ENCODE peak calls at places on chromosomes 6 and 20, in five cellular contexts. I is fibroblast of lung, K is epithelial cell of esophagus, X is right atrium auricular region, T is tibial nerve. S is an unnamed sample.

GRCh38 chr20:51462566-51463276 is 79.8 kb downstream of the NFATC2 start:
- DNase-seq in I (peak), K (no peak), X (peak), T (peak), S (peak)

GRCh38 chr6:63899550-63899949 is 263.9 kb downstream of the PHF3 start:
- DNase-seq in I (peak), K (peak), X (no peak), T (no peak), S (peak)

GRCh38 chr6:156912431-156912830 is 135.3 kb downstream of the ARID1B start:
- DNase-seq in I (no peak), K (no peak), X (no peak), T (no peak), S (no peak)

GRCh38 chr6:158414900-158415299 is 102.6 kb downstream of the TULP4 start:
- DNase-seq in I (peak), K (peak), X (no peak), T (no peak), S (peak)

GRCh38 chr20:50520222-50520877 is 10.2 kb downstream of the PTPN1 start:
- DNase-seq in I (no peak), K (no peak), X (no peak), T (no peak), S (no peak)

GRCh38 chr6:151610336-151610735 is 116.5 kb downstream of the CCDC170 start:
- DNase-seq in I (no peak), K (no peak), X (no peak), T (no peak), S (no peak)

GRCh38 chr6:30730611-30731435 is 10.7 kb downstream of the TUBB start:
- DNase-seq in I (peak), K (peak), X (no peak), T (peak), S (no peak)

GRCh38 chr6:33604941-33605854 is 15.9 kb upstream of the ITPR3 start:
- DNase-seq in I (no peak), K (no peak), X (no peak), T (no peak), S (peak)

GRCh38 chr6:42028234-42029061 is 21.9 kb upstream of the TAF8 start:
- DNase-seq in I (peak), K (peak), X (no peak), T (no peak), S (no peak)

GRCh38 chr20:16821211-16822089 is 73.3 kb downstream of the OTOR start:
- DNase-seq in I (peak), K (peak), X (no peak), T (no peak), S (peak)

GRCh38 chr6:110356778-110357177 is 1.4 kb downstream of the METTL24 start:
- DNase-seq in I (no peak), K (no peak), X (no peak), T (no peak), S (no peak)

GRCh38 chr6:123913858-123914257 is 110.2 kb downstream of the NKAIN2 start:
- DNase-seq in I (peak), K (peak), X (no peak), T (no peak), S (no peak)

GRCh38 chr6:28078836-28079235 is 1.5 kb upstream of the ZNF165 start:
- DNase-seq in I (no peak), K (no peak), X (no peak), T (no peak), S (no peak)

GRCh38 chr6:106547961-106548453 is 81.3 kb downstream of the RTN4IP1 start:
- DNase-seq in I (peak), K (peak), X (no peak), T (no peak), S (peak)

GRCh38 chr6:99412065-99412464 is 13.0 kb downstream of the PNISR start:
- DNase-seq in I (no peak), K (no peak), X (no peak), T (no peak), S (no peak)

GRCh38 chr20:4814696-4815252 is 93.1 kb downstream of the PRND start:
- DNase-seq in I (no peak), K (no peak), X (no peak), T (no peak), S (no peak)

GRCh38 chr20:36091561-36092423 is 62.7 kb upstream of the EPB41L1 start:
- DNase-seq in I (no peak), K (no peak), X (no peak), T (no peak), S (no peak)

GRCh38 chr6:14784596-14785360 is 461.1 kb upstream of the JARID2 start:
- DNase-seq in I (no peak), K (peak), X (no peak), T (no peak), S (no peak)

GRCh38 chr6:134451529-134451928 is 133.6 kb upstream of the SGK1 start:
- DNase-seq in I (no peak), K (no peak), X (no peak), T (no peak), S (no peak)

GRCh38 chr6:131451330-131452195 is 121.5 kb upstream of the ARG1 start:
- DNase-seq in I (no peak), K (peak), X (no peak), T (no peak), S (no peak)

GRCh38 chr6:137231895-137232294 is 12.7 kb upstream of the IFNGR1 start:
- DNase-seq in I (no peak), K (no peak), X (no peak), T (no peak), S (no peak)

GRCh38 chr20:40435146-40435545 is 253.9 kb downstream of the MAFB start:
- DNase-seq in I (no peak), K (no peak), X (no peak), T (no peak), S (no peak)

GRCh38 chr20:41639630-41640029 is 21.5 kb upstream of the CHD6 start:
- DNase-seq in I (no peak), K (no peak), X (no peak), T (no peak), S (no peak)

GRCh38 chr6:150693404-150693803 is 93.7 kb downstream of the PLEKHG1 start:
- DNase-seq in I (no peak), K (no peak), X (no peak), T (no peak), S (no peak)

GRCh38 chr6:139062921-139063320 is 34.4 kb downstream of the ABRACL start:
- DNase-seq in I (peak), K (no peak), X (no peak), T (no peak), S (peak)

GRCh38 chr6:139841794-139842215 is 467.4 kb upstream of the CITED2 start:
- DNase-seq in I (no peak), K (no peak), X (no peak), T (no peak), S (no peak)

GRCh38 chr20:10578607-10579006 is 95.2 kb downstream of the JAG1 start:
- DNase-seq in I (peak), K (peak), X (no peak), T (no peak), S (peak)

GRCh38 chr6:3456794-3457709 is at the start of gene SLC22A23:
- DNase-seq in I (no peak), K (peak), X (no peak), T (peak), S (peak)

GRCh38 chr6:41560440-41561192 is 14.4 kb downstream of the FOXP4 start:
- DNase-seq in I (no peak), K (no peak), X (no peak), T (no peak), S (peak)

GRCh38 chr6:26205625-26206574 is 118.7 kb downstream of the HFE start:
- DNase-seq in I (peak), K (peak), X (no peak), T (no peak), S (peak)

GRCh38 chr6:22809380-22809779 is 240.0 kb downstream of the HDGFL1 start:
- DNase-seq in I (no peak), K (no peak), X (no peak), T (no peak), S (no peak)

GRCh38 chr6:39086294-39086693 is 28.7 kb downstream of the SAYSD1 start:
- DNase-seq in I (no peak), K (no peak), X (no peak), T (no peak), S (no peak)

GRCh38 chr20:824916-825315 is 8.6 kb upstream of the FAM110A start:
- DNase-seq in I (no peak), K (no peak), X (no peak), T (no peak), S (no peak)

GRCh38 chr20:53468583-53468982 is 125.1 kb downstream of the ZNF217 start:
- DNase-seq in I (no peak), K (no peak), X (no peak), T (no peak), S (no peak)

GRCh38 chr6:80623066-80623815 is 516.8 kb downstream of the BCKDHB start:
- DNase-seq in I (no peak), K (no peak), X (no peak), T (no peak), S (no peak)

GRCh38 chr6:80618953-80619352 is 512.5 kb downstream of the BCKDHB start:
- DNase-seq in I (peak), K (peak), X (no peak), T (no peak), S (peak)

GRCh38 chr6:80625405-80625804 is 518.9 kb downstream of the BCKDHB start:
- DNase-seq in I (no peak), K (no peak), X (no peak), T (no peak), S (no peak)

DNA sequence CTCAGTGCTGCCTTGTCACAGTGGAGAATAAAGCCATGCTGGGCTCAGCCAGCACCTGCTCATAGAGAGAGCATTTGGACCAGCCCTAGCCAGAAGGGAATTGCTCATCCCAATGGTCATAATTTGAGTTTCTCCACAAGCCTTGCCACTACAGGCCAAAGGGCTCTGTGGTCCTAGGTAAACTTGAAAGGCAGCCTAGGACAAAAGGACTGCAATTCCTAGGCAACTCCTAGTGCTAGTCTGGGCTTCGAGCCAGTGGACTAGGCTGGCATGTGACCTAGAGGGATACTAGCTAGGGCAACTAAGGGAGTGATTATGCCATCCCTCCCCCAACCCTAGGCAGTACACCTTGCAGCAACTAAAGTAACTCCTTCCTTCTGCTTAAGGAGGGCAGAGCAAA is 516.2 kb downstream of the BCKDHB start:
- DNase-seq in I (no peak), K (peak), X (no peak), T (no peak), S (no peak)
- TF ChIP-seq CTCF in I (no peak), K (no peak), X (no peak), T (no peak), S (no peak)

GRCh38 chr6:35962779-35963570 is 42.1 kb upstream of the SRPK1 start:
- DNase-seq in I (no peak), K (no peak), X (no peak), T (no peak), S (no peak)

GRCh38 chr6:35955071-35955470 is 34.2 kb upstream of the SRPK1 start:
- DNase-seq in I (no peak), K (peak), X (no peak), T (no peak), S (no peak)

GRCh38 chr6:35955970-35956369 is 35.1 kb upstream of the SRPK1 start:
- DNase-seq in I (no peak), K (no peak), X (no peak), T (no peak), S (no peak)

GRCh38 chr6:35955521-35955920 is 34.6 kb upstream of the SRPK1 start:
- DNase-seq in I (no peak), K (no peak), X (no peak), T (no peak), S (no peak)

GRCh38 chr6:35960192-35960591 is 39.3 kb upstream of the SRPK1 start:
- DNase-seq in I (peak), K (peak), X (no peak), T (no peak), S (no peak)
- H3K4me3 ChIP-seq in I (no peak), K (no peak), X (no peak), T (no peak), S (no peak)

DNA sequence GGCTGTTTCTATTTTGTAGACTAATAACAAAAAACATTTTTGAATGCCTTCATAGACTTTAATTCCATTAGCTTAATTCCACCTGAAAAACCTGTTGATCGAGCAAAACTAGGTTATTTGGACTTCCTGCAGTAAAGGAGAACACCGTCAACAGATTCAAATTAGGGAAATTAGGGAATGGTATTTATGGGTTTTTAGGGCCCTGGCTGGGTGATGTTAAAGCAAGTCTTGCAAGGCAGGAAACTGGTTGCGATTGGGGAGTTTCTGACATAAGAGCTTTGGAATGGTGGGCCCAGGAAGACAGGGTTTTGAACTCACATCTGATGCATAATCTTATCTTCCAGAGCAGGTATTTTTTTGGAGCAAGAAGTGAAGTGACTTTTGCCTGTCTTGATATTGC is 40.1 kb upstream of the TFAP2C start:
- DNase-seq in I (no peak), K (peak), X (no peak), T (no peak), S (no peak)
- TF ChIP-seq CTCF in I (no peak), K (no peak), X (no peak), T (no peak), S (no peak)

GRCh38 chr20:32829291-32830005 is 9.7 kb downstream of the MAPRE1 start:
- DNase-seq in I (no peak), K (no peak), X (no peak), T (no peak), S (peak)

GRCh38 chr20:32831982-32832381 is 12.2 kb downstream of the MAPRE1 start:
- DNase-seq in I (no peak), K (peak), X (no peak), T (no peak), S (no peak)

GRCh38 chr20:32834972-32835371 is 15.2 kb downstream of the MAPRE1 start:
- DNase-seq in I (no peak), K (no peak), X (no peak), T (no peak), S (no peak)

GRCh38 chr20:32830437-32830836 is 10.7 kb downstream of the MAPRE1 start:
- DNase-seq in I (peak), K (peak), X (no peak), T (peak), S (peak)

DNA sequence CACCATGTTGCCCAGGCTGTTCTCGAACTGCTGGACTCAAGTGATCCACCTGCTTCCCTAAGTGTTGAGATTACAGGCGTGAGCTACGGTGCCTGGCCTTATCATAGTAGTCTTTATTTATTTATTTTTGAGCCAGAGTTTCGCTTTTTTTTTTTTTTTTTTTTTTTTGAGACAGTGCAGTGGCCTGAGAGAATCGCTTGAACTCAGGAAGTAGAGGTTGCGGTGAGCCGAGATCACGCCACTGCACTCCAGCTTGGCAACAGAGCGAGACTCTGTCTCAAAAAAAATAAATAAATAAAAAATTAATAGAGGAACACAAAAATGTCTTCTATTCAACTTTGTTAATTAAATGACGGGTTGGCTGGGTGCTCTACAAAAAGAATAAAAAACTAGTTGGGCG is 12.9 kb downstream of the MAPRE1 start:
- DNase-seq in I (no peak), K (no peak), X (no peak), T (no peak), S (no peak)
- H3K4me3 ChIP-seq in I (no peak), K (no peak), X (no peak), T (no peak), S (no peak)

DNA sequence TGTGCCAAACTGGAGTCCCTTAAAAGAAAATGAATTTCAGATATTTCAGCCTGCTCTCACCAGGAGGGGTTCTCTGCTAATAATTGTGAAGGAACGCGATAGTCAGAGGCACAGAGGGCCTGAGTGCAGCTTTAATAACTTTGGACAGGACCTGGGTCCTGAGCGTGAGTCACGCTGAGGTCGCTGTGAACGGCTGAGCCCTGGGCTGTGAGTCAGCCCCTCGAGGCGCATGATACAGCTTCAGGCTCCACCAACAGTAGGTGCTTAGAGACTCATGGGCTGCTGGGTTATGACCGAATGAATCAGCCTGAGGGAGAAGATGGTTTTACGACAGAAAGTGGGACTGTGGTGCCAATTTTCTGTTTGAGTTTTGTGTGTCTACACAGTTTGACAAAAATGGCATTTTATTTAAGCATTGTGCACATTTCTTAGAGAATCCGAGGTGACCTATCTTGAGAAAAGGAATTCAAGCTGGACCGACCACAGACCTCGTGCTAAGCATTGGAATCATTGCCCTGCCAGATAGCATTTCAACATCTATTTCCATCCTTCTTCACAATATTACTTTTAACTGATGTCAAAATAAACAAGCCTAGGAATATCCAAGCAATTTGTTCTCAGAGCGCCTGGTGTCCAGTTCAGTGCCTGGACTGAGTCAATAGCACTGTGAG is 183.0 kb downstream of the THBS2 start:
- DNase-seq in I (peak), K (peak), X (peak), T (peak), S (peak)
- TF ChIP-seq CTCF in I (peak), K (no peak), X (no peak), T (no peak), S (peak)

S was measured in AG10803.